ENCODE peak calls at places on chromosomes 11 and 22, in six cellular contexts. N is uterus, M is esophagus squamous epithelium, T is A549, Z is left ventricle myocardium inferior, Y is adrenal gland. V is an unnamed sample. For H3K9me3, the result is how much of the 10 kb centered on the place peaks cover.

GRCh38 chr11:111785886-111786412 is 19.8 kb upstream of the PPP2R1B start:
- DNase-seq in N (no peak), M (no peak), T (no peak), Z (no peak), Y (no peak), V (no peak)

GRCh38 chr11:125239585-125240331 is 75.2 kb downstream of the PKNOX2 start:
- DNase-seq in N (no peak), M (no peak), T (no peak), Z (no peak), Y (no peak), V (no peak)

GRCh38 chr11:46808804-46809431 is 37.2 kb downstream of the CKAP5 start:
- DNase-seq in N (no peak), M (no peak), T (peak), Z (no peak), Y (no peak), V (no peak)

GRCh38 chr11:19756675-19757475 is 44.2 kb downstream of the NAV2 start:
- DNase-seq in N (no peak), M (no peak), T (no peak), Z (peak), Y (no peak), V (no peak)

GRCh38 chr22:49151256-49152131 is 676.2 kb downstream of the BRD1 start:
- DNase-seq in N (no peak), M (no peak), T (no peak), Z (no peak), Y (no peak), V (no peak)

GRCh38 chr11:58577441-58578135 is 1.3 kb upstream of the ZFP91 start:
- DNase-seq in N (no peak), M (peak), T (no peak), Z (peak), Y (peak), V (peak)

GRCh38 chr11:103539166-103539565 is 429.9 kb downstream of the DYNC2H1 start:
- DNase-seq in N (no peak), M (no peak), T (no peak), Z (no peak), Y (no peak), V (no peak)

GRCh38 chr11:30984442-30984816 is 385.1 kb downstream of the DCDC1 start:
- DNase-seq in N (no peak), M (no peak), T (peak), Z (no peak), Y (peak), V (no peak)

GRCh38 chr22:31613286-31613903 is 48.6 kb downstream of the PISD start:
- DNase-seq in N (no peak), M (no peak), T (no peak), Z (no peak), Y (no peak), V (no peak)

GRCh38 chr11:131691558-131692041 is 321.2 kb downstream of the NTM start:
- DNase-seq in N (no peak), M (no peak), T (no peak), Z (no peak), Y (peak), V (no peak)

GRCh38 chr11:369336-370018 is at the start of gene B4GALNT4:
- DNase-seq in N (no peak), M (no peak), T (no peak), Z (peak), Y (peak), V (peak)

GRCh38 chr11:134950692-134951304 is 538.8 kb upstream of the B3GAT1 start:
- DNase-seq in N (no peak), M (no peak), T (no peak), Z (no peak), Y (no peak), V (no peak)

GRCh38 chr22:41557401-41558240 is 3.2 kb upstream of the CSDC2 start:
- DNase-seq in N (peak), M (no peak), T (no peak), Z (peak), Y (peak), V (no peak)

GRCh38 chr11:64070301-64070656 is 34.5 kb downstream of the FLRT1 start:
- DNase-seq in N (no peak), M (no peak), T (no peak), Z (no peak), Y (no peak), V (no peak)

GRCh38 chr22:20027966-20028854 is 7.3 kb downstream of the TANGO2 start:
- DNase-seq in N (no peak), M (no peak), T (peak), Z (no peak), Y (no peak), V (no peak)

GRCh38 chr22:43890901-43891331 is 897 bp downstream of the PNPLA5 start:
- DNase-seq in N (no peak), M (no peak), T (no peak), Z (no peak), Y (no peak), V (no peak)

GRCh38 chr22:49878206-49878605 is 24.6 kb downstream of the ZBED4 start:
- DNase-seq in N (no peak), M (no peak), T (no peak), Z (no peak), Y (no peak), V (no peak)

GRCh38 chr22:41242396-41243117 is 1.8 kb upstream of the CHADL start:
- DNase-seq in N (no peak), M (no peak), T (no peak), Z (no peak), Y (no peak), V (no peak)

GRCh38 chr22:25120093-25120561 is 79.5 kb upstream of the CRYBB3 start:
- DNase-seq in N (peak), M (no peak), T (peak), Z (no peak), Y (peak), V (no peak)

GRCh38 chr22:43370045-43370444 is 26.9 kb upstream of the SCUBE1 start:
- DNase-seq in N (no peak), M (no peak), T (no peak), Z (no peak), Y (no peak), V (no peak)

GRCh38 chr22:40635008-40635939 is 1.2 kb downstream of the MRTFA start:
- DNase-seq in N (peak), M (no peak), T (no peak), Z (peak), Y (no peak), V (no peak)

GRCh38 chr11:61055776-61056175 is 46.5 kb upstream of the CD5 start:
- DNase-seq in N (no peak), M (no peak), T (no peak), Z (no peak), Y (no peak), V (no peak)

GRCh38 chr11:61057615-61058014 is 44.7 kb upstream of the CD5 start:
- DNase-seq in N (no peak), M (no peak), T (no peak), Z (no peak), Y (no peak), V (no peak)

GRCh38 chr11:61054927-61055562 is 47.2 kb upstream of the CD5 start:
- DNase-seq in N (no peak), M (no peak), T (no peak), Z (no peak), Y (no peak), V (no peak)

GRCh38 chr11:61056981-61057380 is 45.3 kb upstream of the CD5 start:
- DNase-seq in N (no peak), M (no peak), T (no peak), Z (no peak), Y (no peak), V (no peak)

GRCh38 chr11:61056566-61056965 is 45.7 kb upstream of the CD5 start:
- DNase-seq in N (no peak), M (no peak), T (no peak), Z (no peak), Y (no peak), V (no peak)
- TF ChIP-seq CTCF in N (no peak), M (no peak), T (no peak), Z (no peak), Y (no peak), V (no peak)

GRCh38 chr11:68093565-68093964 is 27.6 kb downstream of the CHKA start:
- DNase-seq in N (no peak), M (no peak), T (no peak), Z (no peak), Y (no peak), V (no peak)
- H3K27ac ChIP-seq in N (no peak), M (no peak), T (no peak), Z (no peak), Y (no peak), V (no peak)

DNA sequence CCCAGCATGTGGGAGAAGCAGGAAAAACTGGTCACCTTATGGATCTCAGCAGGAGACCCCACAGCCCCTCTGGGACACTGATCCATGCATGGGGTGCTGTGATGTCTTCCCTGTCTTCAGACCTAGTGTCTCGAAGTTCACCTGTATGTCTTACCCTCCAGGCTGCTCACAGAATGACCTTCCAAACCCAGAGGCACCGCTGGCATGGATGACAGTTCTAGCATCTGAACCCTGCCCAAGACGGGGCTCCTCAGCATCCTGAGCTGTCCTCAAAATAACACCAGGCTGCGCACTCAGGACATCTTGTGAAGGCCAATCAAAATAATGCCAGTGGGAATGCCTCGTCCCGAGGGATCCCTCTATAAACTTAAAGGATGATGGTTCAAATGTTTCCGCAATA is 824.9 kb downstream of the TBC1D22A start:
- DNase-seq in N (no peak), M (no peak), T (no peak), Z (no peak), Y (no peak), V (no peak)
- H3K9me3 ChIP-seq in N (under half), M (under half), T (under half), Z (under half), Y (under half), V (under half)

DNA sequence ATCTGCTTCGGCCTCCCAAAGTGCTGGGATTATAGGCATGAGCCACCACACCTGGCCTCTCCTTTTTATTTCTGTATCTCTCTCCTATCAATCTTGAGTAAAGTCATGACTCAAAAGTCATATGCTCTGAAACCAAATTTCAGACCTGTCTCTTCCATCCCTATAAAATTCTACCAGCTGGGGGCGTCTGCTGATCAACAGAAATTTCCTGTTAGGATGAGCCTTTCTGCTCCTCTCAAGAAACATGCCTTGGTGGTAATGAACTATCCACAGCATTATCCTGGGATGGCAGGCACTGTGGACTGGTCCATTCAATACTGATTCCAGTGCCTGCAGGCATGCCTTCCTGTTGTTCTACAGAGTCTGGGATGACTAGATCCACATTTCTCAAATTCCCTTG is 472.6 kb downstream of the NELL1 start:
- DNase-seq in N (no peak), M (no peak), T (peak), Z (no peak), Y (no peak), V (no peak)
- TF ChIP-seq CTCF in N (no peak), M (peak), T (no peak), Z (peak), Y (no peak), V (no peak)

DNA sequence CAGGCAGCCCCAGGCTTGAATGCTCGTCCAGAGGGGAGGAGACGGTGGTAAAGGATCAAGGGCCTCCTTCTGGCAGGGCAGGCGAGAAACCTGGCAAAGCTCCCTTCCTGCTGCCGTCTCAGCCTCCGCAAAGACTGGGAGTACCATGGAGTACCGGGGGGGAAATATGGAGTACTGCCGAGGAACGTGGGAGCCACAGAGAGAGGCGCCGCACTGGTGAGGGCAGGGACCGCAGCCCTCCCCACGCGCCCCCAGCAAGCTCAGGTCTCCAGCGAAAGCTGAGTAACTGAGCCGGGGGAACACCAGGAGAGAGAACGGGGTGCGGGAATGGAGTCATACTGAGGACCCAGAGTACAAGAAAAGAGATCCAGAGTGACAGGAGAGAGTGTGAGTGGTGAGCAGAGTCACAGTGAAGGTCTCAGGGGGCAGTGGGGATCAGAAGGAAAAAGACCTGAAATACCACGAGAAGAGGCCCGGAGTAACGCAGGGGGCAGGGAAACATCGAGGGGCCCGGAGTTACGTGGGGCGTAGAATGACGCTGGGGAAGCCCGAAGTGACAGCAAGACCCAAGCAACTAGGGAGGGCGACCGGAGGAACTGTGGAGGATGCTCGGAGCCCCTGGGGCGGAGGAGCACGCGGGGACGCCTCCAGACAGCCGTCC is 740 bp downstream of the EML3 start:
- DNase-seq in N (peak), M (no peak), T (peak), Z (peak), Y (peak), V (peak)
- H3K27ac ChIP-seq in N (peak), M (peak), T (peak), Z (peak), Y (peak), V (peak)

GRCh38 chr11:110518809-110519514 is 89.2 kb downstream of the FDX1 start:
- DNase-seq in N (no peak), M (no peak), T (no peak), Z (no peak), Y (no peak), V (no peak)

GRCh38 chr11:110514967-110515366 is 85.2 kb downstream of the FDX1 start:
- DNase-seq in N (no peak), M (no peak), T (no peak), Z (no peak), Y (no peak), V (no peak)

GRCh38 chr11:110524227-110524626 is 94.5 kb downstream of the FDX1 start:
- DNase-seq in N (no peak), M (no peak), T (peak), Z (no peak), Y (no peak), V (no peak)

GRCh38 chr11:110522456-110522855 is 92.7 kb downstream of the FDX1 start:
- DNase-seq in N (no peak), M (no peak), T (no peak), Z (no peak), Y (no peak), V (no peak)

DNA sequence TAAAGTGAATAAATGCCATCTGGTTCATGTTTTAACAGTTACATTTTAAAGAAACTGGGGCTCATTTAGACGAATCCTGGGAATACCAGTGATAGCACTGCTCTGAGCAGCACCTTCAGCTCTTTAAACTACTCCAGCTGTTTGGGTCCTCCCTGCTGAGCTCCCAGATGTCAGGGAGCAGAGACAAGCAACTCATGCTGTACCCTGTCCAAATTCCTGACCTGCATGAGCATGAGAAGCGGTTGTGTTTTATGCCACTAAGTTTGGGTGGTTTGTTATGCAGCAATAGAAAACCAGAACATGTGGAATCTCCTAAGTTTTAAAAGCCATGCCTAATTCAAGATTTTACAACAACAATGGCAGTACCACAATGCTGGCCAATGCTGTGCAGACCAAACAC is 90.1 kb downstream of the FDX1 start:
- DNase-seq in N (no peak), M (no peak), T (no peak), Z (no peak), Y (no peak), V (no peak)
- H3K9me3 ChIP-seq in N (under half), M (under half), T (under half), Z (under half), Y (under half), V (under half)

GRCh38 chr11:68848429-68848828 is 6.7 kb upstream of the CPT1A start:
- DNase-seq in N (no peak), M (no peak), T (no peak), Z (no peak), Y (no peak), V (no peak)
- TF ChIP-seq CTCF in N (no peak), M (no peak), T (no peak), Z (no peak), Y (no peak), V (no peak)

V was measured in CD4-positive, alpha-beta T cell.